ENCODE peak calls at places on chromosomes 2 and 18, in four cellular contexts. U, P, F and Q are unnamed samples.

GRCh38 chr2:231016576-231017249 is 20.6 kb upstream of the C2orf72 start:
- DNase-seq in F (no peak), U (no peak), P (no peak), Q (no peak)

GRCh38 chr18:23406271-23406787 is 46.8 kb upstream of the RIOK3 start:
- DNase-seq in P (no peak), U (no peak), F (no peak), Q (no peak)

GRCh38 chr2:39981877-39982276 is 202.8 kb upstream of the THUMPD2 start:
- DNase-seq in F (no peak), P (no peak), U (no peak), Q (no peak)

GRCh38 chr2:128196026-128196822 is 105.2 kb downstream of the UGGT1 start:
- DNase-seq in U (no peak), F (no peak), P (peak), Q (no peak)

GRCh38 chr2:199692489-199692888 is 158.5 kb downstream of the FTCDNL1 start:
- DNase-seq in F (no peak), U (no peak), P (peak), Q (no peak)

GRCh38 chr2:118974103-118974911 is 32.3 kb downstream of the MARCO start:
- DNase-seq in F (peak), P (no peak), U (no peak), Q (no peak)

GRCh38 chr2:30276455-30276911 is 45.1 kb downstream of the LBH start:
- DNase-seq in F (no peak), P (no peak), U (no peak), Q (no peak)

GRCh38 chr2:238279324-238279682 is 9.1 kb downstream of the PER2 start:
- DNase-seq in P (no peak), F (no peak), U (no peak), Q (no peak)

GRCh38 chr2:240598311-240598911 is 11.9 kb downstream of the CAPN10 start:
- DNase-seq in F (no peak), P (no peak), U (peak), Q (no peak)

GRCh38 chr2:205734436-205734835 is 52.1 kb downstream of the NRP2 start:
- DNase-seq in U (peak), F (no peak), P (no peak), Q (no peak)

GRCh38 chr18:13616041-13616440 is 110.3 kb downstream of the FAM210A start:
- DNase-seq in P (no peak), F (no peak), U (no peak), Q (no peak)

GRCh38 chr2:128710242-128710641 is 391.6 kb upstream of the HS6ST1 start:
- DNase-seq in U (no peak), P (no peak), F (no peak), Q (no peak)

GRCh38 chr2:169637620-169638019 is 53.5 kb downstream of the PPIG start:
- DNase-seq in P (no peak), U (no peak), F (no peak), Q (no peak)

GRCh38 chr18:78192044-78192443 is 787.6 kb upstream of the SALL3 start:
- DNase-seq in F (no peak), U (no peak), P (no peak), Q (no peak)

GRCh38 chr2:59604143-59604542 is 949.3 kb downstream of the BCL11A start:
- DNase-seq in F (no peak), U (no peak), P (no peak), Q (no peak)

GRCh38 chr2:85929096-85930044 is 40.6 kb upstream of the ST3GAL5 start:
- DNase-seq in P (no peak), U (no peak), F (no peak), Q (no peak)

GRCh38 chr2:43818761-43819160 is 19.9 kb downstream of the ABCG5 start:
- DNase-seq in U (no peak), P (peak), F (no peak), Q (no peak)

GRCh38 chr2:214492152-214492551 is 81.3 kb downstream of the VWC2L start:
- DNase-seq in P (no peak), F (no peak), U (no peak), Q (peak)

GRCh38 chr2:74893332-74893731 is 59.4 kb downstream of the HK2 start:
- DNase-seq in U (no peak), F (peak), P (no peak), Q (no peak)

GRCh38 chr2:173048901-173049661 is 26.6 kb upstream of the MAP3K20 start:
- DNase-seq in F (peak), P (peak), U (peak), Q (no peak)
- TF ChIP-seq EP300 in F (peak), P (no peak), U (peak), Q (no peak)

DNA sequence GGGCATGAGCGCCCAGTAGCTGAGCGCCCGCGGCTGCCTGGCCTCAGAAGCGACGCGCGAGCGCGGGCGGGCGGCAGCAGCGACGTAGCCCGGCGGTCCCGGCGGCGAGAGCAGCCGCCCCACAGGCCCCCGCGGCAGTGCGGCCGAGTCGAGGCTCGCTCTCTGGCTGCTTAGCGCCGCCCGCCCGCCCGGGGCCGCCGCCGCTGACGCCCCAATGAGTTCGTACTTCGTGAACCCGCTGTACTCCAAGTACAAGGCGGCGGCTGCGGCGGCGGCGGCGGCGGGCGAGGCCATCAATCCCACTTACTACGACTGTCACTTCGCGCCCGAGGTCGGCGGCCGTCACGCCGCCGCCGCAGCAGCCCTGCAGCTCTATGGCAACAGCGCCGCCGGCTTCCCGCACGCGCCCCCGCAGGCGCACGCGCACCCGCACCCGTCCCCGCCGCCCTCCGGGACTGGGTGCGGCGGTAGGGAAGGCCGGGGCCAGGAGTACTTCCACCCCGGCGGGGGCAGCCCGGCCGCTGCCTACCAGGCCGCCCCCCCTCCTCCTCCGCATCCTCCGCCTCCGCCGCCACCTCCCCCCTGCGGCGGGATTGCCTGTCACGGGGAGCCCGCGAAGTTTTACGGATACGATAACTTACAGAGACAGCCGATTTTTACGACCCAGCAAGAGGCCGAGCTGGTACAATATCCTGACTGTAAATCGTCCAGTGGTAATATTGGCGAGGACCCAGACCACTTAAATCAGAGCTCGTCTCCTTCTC is 830 bp downstream of the HOXD8 start:
- DNase-seq in P (no peak), F (peak), U (peak), Q (no peak)
- TF ChIP-seq EP300 in P (no peak), F (no peak), U (no peak), Q (no peak)

DNA sequence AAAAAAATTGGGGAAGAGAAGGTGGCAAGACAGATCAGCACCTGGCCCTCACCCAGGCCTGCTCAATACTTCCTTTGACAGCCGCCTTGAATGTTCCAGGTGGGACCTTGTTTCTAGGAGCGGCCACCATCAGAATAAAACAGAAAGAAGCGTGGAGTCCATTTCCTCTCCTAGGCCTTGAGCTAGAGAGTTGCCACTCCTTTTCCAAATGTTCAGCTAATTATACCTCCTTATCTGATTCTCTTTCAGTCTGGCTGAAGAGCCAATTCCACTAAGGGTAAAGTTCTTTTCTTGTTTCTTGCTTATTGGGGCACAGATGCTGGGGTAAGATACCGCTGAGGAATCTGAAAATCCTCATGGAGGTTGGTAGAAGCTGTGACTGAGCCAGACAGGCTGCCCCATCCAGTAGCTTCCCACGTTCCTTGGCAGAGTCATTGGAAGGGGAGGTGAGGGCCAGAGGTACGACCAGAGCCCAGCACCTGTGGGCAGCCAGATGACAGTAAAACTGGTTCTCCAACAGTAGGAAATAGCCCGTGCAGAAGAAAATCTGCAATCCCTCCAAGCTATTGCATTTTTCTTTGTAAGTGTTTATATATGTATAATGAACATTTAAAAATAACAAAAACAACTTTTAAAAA is 51.5 kb downstream of the PLB1 start:
- DNase-seq in F (no peak), U (no peak), P (no peak), Q (no peak)
- TF ChIP-seq EP300 in F (no peak), U (no peak), P (no peak), Q (no peak)

GRCh38 chr2:23594079-23594494 is 209.1 kb downstream of the KLHL29 start:
- DNase-seq in U (peak), F (no peak), P (no peak), Q (no peak)
- TF ChIP-seq EP300 in U (no peak), F (no peak), P (peak), Q (no peak)

DNA sequence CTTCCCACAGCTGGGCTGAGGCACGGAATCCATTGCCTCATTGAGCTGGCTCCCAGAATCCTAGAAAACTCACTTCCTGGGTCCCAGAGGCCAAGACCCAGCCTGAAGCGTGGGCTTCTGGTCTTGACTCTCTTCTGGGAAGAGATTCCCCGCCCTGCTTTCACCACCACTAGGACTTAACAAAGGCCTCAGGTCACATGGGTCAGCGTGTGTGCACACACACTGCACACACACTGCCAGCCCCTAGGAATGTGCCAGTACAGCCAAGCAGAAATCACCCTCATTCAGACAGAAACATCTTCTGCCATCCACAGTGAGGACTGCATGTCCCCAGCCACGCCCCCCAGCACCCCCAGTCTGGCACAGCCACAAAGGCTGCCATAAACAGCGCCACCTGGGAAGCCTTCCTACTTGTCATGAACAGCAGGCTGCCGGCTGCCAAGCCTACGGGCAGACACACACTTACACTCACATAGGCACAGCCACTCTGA is 165.7 kb downstream of the TNS1 start:
- DNase-seq in P (peak), F (no peak), U (no peak), Q (no peak)
- TF ChIP-seq EP300 in P (no peak), F (no peak), U (no peak), Q (no peak)

DNA sequence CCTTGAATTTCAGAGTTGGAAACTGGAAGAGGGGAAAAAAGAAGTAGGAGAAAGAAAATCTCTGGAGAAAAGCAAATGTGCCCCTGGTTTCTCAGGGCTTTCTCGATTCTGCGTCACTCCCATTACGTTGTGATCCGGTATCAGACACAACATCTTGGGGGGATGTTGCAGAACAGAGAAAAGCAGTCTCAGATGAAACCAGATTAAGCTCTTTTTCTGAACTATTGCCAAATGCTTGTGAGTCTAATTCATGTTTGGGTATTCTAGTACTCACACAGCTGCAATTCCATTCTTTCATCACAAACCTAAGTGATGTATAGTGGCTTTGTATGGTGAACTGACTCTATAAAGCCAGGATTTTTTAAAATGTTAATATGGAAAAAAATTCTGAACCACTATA is 233.2 kb downstream of the TCF4 start:
- DNase-seq in F (no peak), U (no peak), P (no peak), Q (no peak)
- TF ChIP-seq EP300 in F (no peak), U (no peak), P (no peak), Q (no peak)

DNA sequence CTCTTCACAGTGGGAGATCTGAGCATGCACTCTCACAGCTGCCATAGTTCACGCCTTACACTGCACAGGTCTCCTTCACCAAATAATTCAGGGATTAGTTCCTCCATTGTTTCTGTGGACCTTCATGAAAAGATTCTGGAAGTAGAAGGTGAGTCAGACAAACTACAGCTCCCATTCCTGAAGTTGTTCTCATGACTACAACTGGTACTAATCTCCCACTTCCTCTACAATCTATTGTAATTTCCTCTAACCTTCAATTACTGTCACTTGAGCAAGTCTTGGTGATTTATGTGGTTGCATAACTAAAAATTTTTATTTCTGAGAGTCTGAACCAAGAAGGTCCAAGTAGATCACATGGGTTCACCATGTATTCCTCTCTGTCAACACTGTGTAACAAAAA is 128.7 kb downstream of the XIRP2 start:
- DNase-seq in P (no peak), U (no peak), F (no peak), Q (no peak)
- TF ChIP-seq EP300 in P (no peak), U (no peak), F (no peak), Q (no peak)